ENCODE peak calls at places on chromosomes 4 and X, in five cellular contexts. S, Q, T, M and R are unnamed samples.

GRCh38 chr4:16239086-16239485 is 12.8 kb upstream of the TAPT1 start:
- DNase-seq in S (no peak), Q (no peak), T (no peak), M (no peak), R (no peak)

GRCh38 chr4:113368056-113368455 is 318.6 kb downstream of the ANK2 start:
- DNase-seq in S (peak), Q (no peak), T (no peak), M (no peak), R (no peak)

GRCh38 chr4:185774076-185774731 is 37.8 kb downstream of the SORBS2 start:
- DNase-seq in S (no peak), Q (no peak), T (no peak), M (no peak), R (no peak)

GRCh38 chr4:28565434-28565833 is 1704.8 kb downstream of the STIM2 start:
- DNase-seq in S (no peak), Q (no peak), T (no peak), M (no peak), R (no peak)

GRCh38 chr4:184462724-184463123 is 11.6 kb downstream of the IRF2 start:
- DNase-seq in S (no peak), Q (no peak), T (no peak), M (no peak), R (no peak)

GRCh38 chrX:47751670-47752069 is 85.0 kb upstream of the ZNF81 start:
- DNase-seq in S (no peak), Q (peak), T (no peak), M (no peak), R (no peak)

GRCh38 chr4:115370012-115370411 is 256.6 kb upstream of the NDST4 start:
- DNase-seq in S (no peak), Q (no peak), T (no peak), M (no peak), R (no peak)

GRCh38 chrX:130543603-130544002 is 141.8 kb downstream of the RBMX2 start:
- DNase-seq in S (no peak), Q (no peak), T (no peak), M (no peak), R (no peak)

GRCh38 chr4:88001871-88002270 is 5.6 kb upstream of the PKD2 start:
- DNase-seq in S (no peak), Q (no peak), T (no peak), M (no peak), R (no peak)

GRCh38 chrX:97622111-97622510 is 738.4 kb downstream of the RPA4 start:
- DNase-seq in S (no peak), Q (no peak), T (no peak), M (no peak), R (no peak)

GRCh38 chr4:25590171-25590570 is 65.5 kb upstream of the SLC34A2 start:
- DNase-seq in S (no peak), Q (no peak), T (no peak), M (no peak), R (no peak)

GRCh38 chr4:10704050-10704810 is 19.7 kb upstream of the CLNK start:
- DNase-seq in S (no peak), Q (no peak), T (no peak), M (peak), R (no peak)

GRCh38 chr4:104490096-104490769 is 4.5 kb downstream of the CXXC4 start:
- DNase-seq in S (no peak), Q (no peak), T (peak), M (no peak), R (no peak)

GRCh38 chrX:386768-387575 is at the start of gene PPP2R3B:
- DNase-seq in S (peak), Q (peak), T (peak), M (no peak), R (peak)

GRCh38 chr4:144582105-144582850 is 63.7 kb upstream of the HHIP start:
- DNase-seq in S (no peak), Q (no peak), T (no peak), M (no peak), R (no peak)

GRCh38 chrX:35890699-35891098 is 28.8 kb upstream of the CFAP47 start:
- DNase-seq in S (no peak), Q (no peak), T (no peak), M (no peak), R (no peak)

GRCh38 chr4:77994194-77994721 is 62.9 kb upstream of the FRAS1 start:
- DNase-seq in S (peak), Q (no peak), T (no peak), M (no peak), R (peak)

GRCh38 chrX:121802881-121803412 is 755.5 kb downstream of the GLUD2 start:
- DNase-seq in S (no peak), Q (no peak), T (no peak), M (no peak), R (no peak)

GRCh38 chrX:97597954-97598353 is 714.2 kb downstream of the RPA4 start:
- DNase-seq in S (no peak), Q (no peak), T (no peak), M (no peak), R (no peak)

GRCh38 chr4:156594619-156595018 is 377.0 kb downstream of the PDGFC start:
- DNase-seq in S (no peak), Q (no peak), T (peak), M (no peak), R (no peak)

GRCh38 chr4:176792348-176793059 is at the start of gene VEGFC:
- DNase-seq in S (peak), Q (no peak), T (peak), M (no peak), R (no peak)

GRCh38 chr4:156946508-156947197 is 24.9 kb downstream of the PDGFC start:
- DNase-seq in S (peak), Q (no peak), T (no peak), M (no peak), R (peak)

GRCh38 chr4:164169591-164169990 is 584.3 kb upstream of the SMIM31 start:
- DNase-seq in S (no peak), Q (no peak), T (no peak), M (no peak), R (no peak)

GRCh38 chr4:113141901-113142346 is 92.5 kb downstream of the ANK2 start:
- DNase-seq in S (peak), Q (no peak), T (no peak), M (no peak), R (peak)

GRCh38 chr4:4789462-4789861 is 70.0 kb upstream of the MSX1 start:
- DNase-seq in S (no peak), Q (no peak), T (no peak), M (peak), R (no peak)

GRCh38 chr4:104393649-104394048 is 101.0 kb downstream of the CXXC4 start:
- DNase-seq in S (no peak), Q (no peak), T (no peak), M (no peak), R (no peak)

GRCh38 chrX:112851161-112851779 is 10.6 kb upstream of the AMOT start:
- DNase-seq in S (no peak), Q (no peak), T (no peak), M (no peak), R (no peak)

GRCh38 chrX:6667048-6667768 is 132.3 kb upstream of the VCX3A start:
- DNase-seq in S (no peak), Q (no peak), T (no peak), M (no peak), R (no peak)

GRCh38 chr4:2935762-2936743 is 27.2 kb downstream of the NOP14 start:
- DNase-seq in S (no peak), Q (no peak), T (peak), M (no peak), R (no peak)

GRCh38 chrX:105552395-105552794 is 269.9 kb upstream of the NRK start:
- DNase-seq in S (no peak), Q (no peak), T (no peak), M (no peak), R (no peak)

GRCh38 chr4:158521490-158522111 is at the start of gene RXFP1:
- DNase-seq in S (peak), Q (no peak), T (no peak), M (no peak), R (no peak)

GRCh38 chrX:124736553-124737240 is 390.3 kb downstream of the SH2D1A start:
- DNase-seq in S (no peak), Q (peak), T (no peak), M (no peak), R (no peak)

GRCh38 chrX:155745792-155746191 is 133.0 kb upstream of the TMLHE start:
- DNase-seq in S (no peak), Q (no peak), T (no peak), M (no peak), R (no peak)

GRCh38 chr4:59381591-59381990 is 1818.5 kb upstream of the ADGRL3 start:
- DNase-seq in S (no peak), Q (no peak), T (no peak), M (no peak), R (no peak)

GRCh38 chr4:142600952-142601351 is 245.1 kb downstream of the INPP4B start:
- DNase-seq in S (no peak), Q (no peak), T (no peak), M (no peak), R (no peak)

GRCh38 chr4:26826721-26827120 is 33.9 kb upstream of the STIM2 start:
- DNase-seq in S (no peak), Q (no peak), T (no peak), M (no peak), R (peak)

GRCh38 chrX:153401133-153401764 is at the start of gene PNMA6E:
- DNase-seq in S (no peak), Q (no peak), T (no peak), M (no peak), R (no peak)

GRCh38 chr4:165569031-165569430 is 190.2 kb downstream of the CPE start:
- DNase-seq in S (no peak), Q (no peak), T (no peak), M (no peak), R (no peak)